ENCODE peak calls at places on chromosomes 4 and X, in five cellular contexts. O, C, D, K and R are unnamed samples.

GRCh38 chr4:87872043-87872442 is 39.3 kb downstream of the MEPE start:
- DNase-seq in O (no peak), C (no peak), D (no peak), K (no peak), R (no peak)

GRCh38 chrX:30241724-30242415 is at the start of gene MAGEB4:
- DNase-seq in O (no peak), C (no peak), D (no peak), K (peak; percentile 21), R (no peak)

GRCh38 chr4:87932718-87933136 is 42.8 kb upstream of the SPP1 start:
- DNase-seq in O (no peak), C (no peak), D (peak; percentile 70), K (no peak), R (no peak)

GRCh38 chr4:5773271-5773555 is 62.2 kb downstream of the EVC start:
- DNase-seq in O (no peak), C (no peak), D (no peak), K (no peak), R (no peak)

GRCh38 chr4:154989511-154989910 is 208.4 kb downstream of the RBM46 start:
- DNase-seq in O (no peak), C (no peak), D (peak; percentile 21), K (no peak), R (no peak)

GRCh38 chr4:24978291-24979072 is 52.3 kb downstream of the LGI2 start:
- DNase-seq in O (no peak), C (no peak), D (no peak), K (no peak), R (no peak)

GRCh38 chr4:151443247-151443646 is 34.3 kb downstream of the FHIP1A start:
- DNase-seq in O (no peak), C (no peak), D (peak; percentile 63), K (no peak), R (no peak)

GRCh38 chrX:8684201-8684600 is 47.7 kb downstream of the ANOS1 start:
- DNase-seq in O (no peak), C (no peak), D (no peak), K (peak; percentile 73), R (no peak)

GRCh38 chrX:40012039-40012799 is 85.5 kb downstream of the BCOR start:
- DNase-seq in O (peak; percentile 70), C (no peak), D (peak; percentile 14), K (peak; percentile 57), R (no peak)

GRCh38 chr4:183348706-183349659 is 26.8 kb upstream of the CLDN24 start:
- DNase-seq in O (peak; percentile 60), C (no peak), D (no peak), K (no peak), R (no peak)

DNA sequence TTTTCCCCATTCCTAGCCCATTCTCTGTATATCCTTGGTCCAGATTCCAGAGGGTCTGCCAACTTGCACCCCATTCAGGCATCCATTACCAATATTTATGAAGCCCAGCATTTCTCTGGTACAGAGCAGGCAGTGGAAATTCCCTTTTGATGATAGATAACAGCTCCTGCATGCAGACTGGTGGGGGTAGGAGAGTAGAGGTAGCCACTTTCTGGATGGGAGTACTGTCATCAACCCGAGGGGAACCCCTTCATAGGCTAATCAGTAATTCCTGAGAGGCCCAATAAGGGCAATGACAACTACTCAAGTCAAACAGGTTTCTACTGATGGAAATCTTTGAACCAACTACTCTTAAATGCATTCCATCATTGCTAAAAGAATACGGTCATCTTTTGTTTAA is 63.7 kb downstream of the COL25A1 start:
- DNase-seq in O (no peak), C (no peak), D (no peak), K (no peak), R (no peak)
- H3K27me3 ChIP-seq in O (no peaks in the 10 kb centered on the region), C (no peaks in the 10 kb centered on the region), D (no peaks in the 10 kb centered on the region), K (no peaks in the 10 kb centered on the region), R (peaks cover 6% of the 10 kb centered on the region)

GRCh38 chr4:137609693-137610450 is 77.6 kb upstream of the PCDH18 start:
- DNase-seq in O (no peak), C (no peak), D (peak; percentile 34), K (no peak), R (no peak)
- H3K4me2 ChIP-seq in O (no peak overlapping the region), C (peak overlapping the region; percentile 4), D (peak overlapping the region; percentile 16), K (no peak overlapping the region), R (no peak overlapping the region)

GRCh38 chrX:134167804-134168203 is 69.2 kb upstream of the CCDC160 start:
- DNase-seq in O (no peak), C (no peak), D (no peak), K (no peak), R (no peak)
- H3K27me3 ChIP-seq in O (peaks cover 53% of the 10 kb centered on the region), C (peaks cover 35% of the 10 kb centered on the region), D (no peaks in the 10 kb centered on the region), K (no peaks in the 10 kb centered on the region), R (no peaks in the 10 kb centered on the region)

GRCh38 chr4:121139533-121140222 is 24.4 kb downstream of the TNIP3 start:
- DNase-seq in O (peak; percentile 51), C (no peak), D (no peak), K (no peak), R (no peak)

GRCh38 chr4:121140712-121141111 is 23.4 kb downstream of the TNIP3 start:
- DNase-seq in O (no peak), C (no peak), D (no peak), K (no peak), R (no peak)

GRCh38 chr4:121143126-121143525 is 21.0 kb downstream of the TNIP3 start:
- DNase-seq in O (no peak), C (no peak), D (no peak), K (no peak), R (no peak)

GRCh38 chr4:121138014-121138413 is 26.1 kb downstream of the TNIP3 start:
- DNase-seq in O (no peak), C (no peak), D (no peak), K (no peak), R (no peak)

GRCh38 chr4:121138445-121138844 is 25.7 kb downstream of the TNIP3 start:
- DNase-seq in O (no peak), C (no peak), D (no peak), K (no peak), R (no peak)
- H3K4me2 ChIP-seq in O (no peak overlapping the region), C (no peak overlapping the region), D (no peak overlapping the region), K (no peak overlapping the region), R (no peak overlapping the region)

GRCh38 chr4:16116493-16116990 is 32.7 kb upstream of the PROM1 start:
- DNase-seq in O (no peak), C (no peak), D (no peak), K (no peak), R (no peak)
- H3K27me3 ChIP-seq in O (no peaks in the 10 kb centered on the region), C (no peaks in the 10 kb centered on the region), D (no peaks in the 10 kb centered on the region), K (no peaks in the 10 kb centered on the region), R (peaks cover 11% of the 10 kb centered on the region)

GRCh38 chrX:53716328-53717088 is 30.0 kb upstream of the HUWE1 start:
- DNase-seq in O (peak; percentile 74), C (no peak), D (no peak), K (no peak), R (no peak)

GRCh38 chrX:53715336-53715924 is 28.9 kb upstream of the HUWE1 start:
- DNase-seq in O (peak; percentile 51), C (no peak), D (no peak), K (no peak), R (no peak)

GRCh38 chrX:53717205-53717604 is 30.7 kb upstream of the HUWE1 start:
- DNase-seq in O (no peak), C (no peak), D (no peak), K (no peak), R (no peak)

GRCh38 chrX:53713987-53714579 is 27.6 kb upstream of the HUWE1 start:
- DNase-seq in O (no peak), C (no peak), D (no peak), K (no peak), R (no peak)

GRCh38 chrX:53714580-53715335 is 28.2 kb upstream of the HUWE1 start:
- DNase-seq in O (peak; percentile 89), C (no peak), D (peak; percentile 15), K (no peak), R (peak; percentile 4)
- H3K4me2 ChIP-seq in O (peak overlapping the region; percentile 79), C (no peak overlapping the region), D (no peak overlapping the region), K (no peak overlapping the region), R (peak overlapping the region; percentile 59)

GRCh38 chr4:62899607-62900364 is 1509.5 kb downstream of the TECRL start:
- DNase-seq in O (peak; percentile 53), C (no peak), D (no peak), K (no peak), R (no peak)

GRCh38 chr4:62896721-62897120 is 1512.5 kb downstream of the TECRL start:
- DNase-seq in O (no peak), C (no peak), D (no peak), K (no peak), R (no peak)

GRCh38 chr4:62901101-62901500 is 1508.1 kb downstream of the TECRL start:
- DNase-seq in O (peak; percentile 23), C (no peak), D (peak; percentile 60), K (peak; percentile 13), R (no peak)

GRCh38 chr4:62898115-62898514 is 1511.1 kb downstream of the TECRL start:
- DNase-seq in O (no peak), C (no peak), D (no peak), K (no peak), R (no peak)
- H3K27me3 ChIP-seq in O (no peaks in the 10 kb centered on the region), C (no peaks in the 10 kb centered on the region), D (no peaks in the 10 kb centered on the region), K (no peaks in the 10 kb centered on the region), R (no peaks in the 10 kb centered on the region)

GRCh38 chrX:124211312-124211942 is 121.0 kb upstream of the TEX13D start:
- DNase-seq in O (peak; percentile 65), C (peak; percentile 17), D (peak; percentile 68), K (peak; percentile 50), R (peak; percentile 8)
- H3K4me2 ChIP-seq in O (no peak overlapping the region), C (no peak overlapping the region), D (no peak overlapping the region), K (no peak overlapping the region), R (no peak overlapping the region)

GRCh38 chr4:3805731-3806130 is 39.5 kb downstream of the ADRA2C start:
- DNase-seq in O (no peak), C (no peak), D (no peak), K (no peak), R (no peak)
- H3K27me3 ChIP-seq in O (peaks cover 33% of the 10 kb centered on the region), C (no peaks in the 10 kb centered on the region), D (no peaks in the 10 kb centered on the region), K (no peaks in the 10 kb centered on the region), R (peaks cover 17% of the 10 kb centered on the region)

GRCh38 chr4:101334963-101335572 is 12.3 kb downstream of the PPP3CA start:
- DNase-seq in O (no peak), C (no peak), D (no peak), K (no peak), R (no peak)
- H3K4me2 ChIP-seq in O (no peak overlapping the region), C (no peak overlapping the region), D (peak overlapping the region; percentile 32), K (no peak overlapping the region), R (no peak overlapping the region)